ENCODE peak calls at places on chromosomes 2 and 18, in ten cellular contexts. Z is tibial artery; Q is CD4-positive, CD25-positive, alpha-beta regulatory T cell; N is naive thymus-derived CD4-positive, alpha-beta T cell; A is sciatic nerve; P is lower leg skin; B is HS-27A; D is upper lobe of right lung; I is RPMI7951; T is stimulated activated CD8-positive, alpha-beta memory T cell treated with anti-CD3 and anti-CD28 coated beads, Interleukin-12 subunit alpha, Interleukin-12 subunit beta, amount 100 ng/mL, for 4 hours. U is an unnamed sample.

GRCh38 chr2:69384618-69385081 is 2.4 kb downstream of the GFPT1 start:
- DNase-seq in Q (no peak), T (no peak), D (no peak), I (no peak), P (no peak), A (no peak), B (no peak), Z (no peak), N (no peak), U (no peak)

GRCh38 chr2:9594361-9595063 is 36.3 kb downstream of the YWHAQ start:
- DNase-seq in B (no peak), N (no peak), I (peak), T (no peak), A (no peak), Q (peak), Z (no peak), D (no peak), P (peak), U (peak)

GRCh38 chr2:96801464-96802280 is 14.4 kb upstream of the CNNM3 start:
- DNase-seq in Z (no peak), Q (no peak), T (no peak), I (no peak), N (no peak), A (no peak), B (no peak), D (no peak), P (no peak), U (no peak)

GRCh38 chr18:11668441-11669169 is 20.5 kb upstream of the GNAL start:
- DNase-seq in Q (no peak), P (no peak), I (no peak), D (no peak), B (no peak), T (no peak), Z (no peak), N (no peak), A (no peak), U (no peak)

GRCh38 chr2:206049387-206049786 is 36.6 kb downstream of the INO80D start:
- DNase-seq in I (no peak), N (no peak), B (no peak), P (no peak), D (no peak), T (no peak), Q (peak), Z (no peak), A (no peak), U (no peak)

GRCh38 chr2:46056541-46056940 is 240.7 kb upstream of the EPAS1 start:
- DNase-seq in A (no peak), I (no peak), N (no peak), P (no peak), Q (no peak), T (no peak), Z (no peak), D (no peak), B (no peak), U (no peak)

GRCh38 chr2:218398437-218399390 is 954 bp upstream of the CTDSP1 start:
- DNase-seq in T (peak), I (peak), P (peak), Q (peak), Z (peak), N (peak), A (peak), D (peak), B (no peak), U (no peak)

GRCh38 chr2:114421781-114422180 is 20.7 kb upstream of the DPP10 start:
- DNase-seq in I (no peak), N (no peak), Q (no peak), Z (no peak), B (no peak), A (no peak), D (no peak), T (no peak), P (no peak), U (no peak)

GRCh38 chr18:48772457-48772856 is 178.3 kb downstream of the SMAD7 start:
- DNase-seq in P (no peak), I (no peak), Q (no peak), D (no peak), A (no peak), B (no peak), Z (no peak), T (no peak), N (no peak), U (no peak)

GRCh38 chr2:172252154-172252553 is 149.5 kb upstream of the DLX2 start:
- DNase-seq in P (no peak), T (no peak), Z (no peak), Q (no peak), B (no peak), I (no peak), A (no peak), D (no peak), N (no peak), U (peak)

GRCh38 chr2:144405313-144405710 is 114.6 kb downstream of the ZEB2 start:
- DNase-seq in D (no peak), N (no peak), P (no peak), I (no peak), B (no peak), Q (no peak), Z (no peak), A (no peak), T (no peak), U (no peak)

GRCh38 chr2:178193823-178194599 is at the start of gene OSBPL6:
- DNase-seq in T (peak), B (no peak), I (peak), Z (peak), A (peak), P (peak), D (peak), Q (peak), N (peak), U (peak)

GRCh38 chr2:234081970-234082822 is 31.7 kb downstream of the SPP2 start:
- DNase-seq in Q (no peak), D (peak), Z (no peak), I (no peak), A (no peak), P (peak), B (no peak), N (no peak), T (no peak), U (no peak)

GRCh38 chr2:85151026-85151425 is 17.8 kb downstream of the TCF7L1 start:
- DNase-seq in I (no peak), N (no peak), Z (no peak), B (no peak), P (no peak), A (no peak), T (no peak), Q (no peak), D (no peak), U (no peak)

GRCh38 chr2:178455947-178456346 is 4.8 kb downstream of the PJVK start:
- DNase-seq in I (peak), B (no peak), D (no peak), A (no peak), Z (no peak), N (no peak), Q (no peak), T (no peak), P (no peak), U (peak)

GRCh38 chr2:234797566-234798250 is 154.1 kb upstream of the SH3BP4 start:
- DNase-seq in Z (no peak), A (no peak), P (no peak), N (no peak), T (no peak), I (no peak), B (no peak), D (no peak), Q (no peak), U (no peak)

GRCh38 chr2:99692785-99693184 is 203.0 kb upstream of the REV1 start:
- DNase-seq in T (no peak), I (no peak), B (no peak), N (no peak), P (no peak), Q (no peak), Z (no peak), D (no peak), A (no peak), U (no peak)

GRCh38 chr2:151302879-151303278 is 13.4 kb upstream of the NMI start:
- DNase-seq in T (no peak), Q (no peak), B (no peak), I (peak), Z (no peak), A (no peak), P (no peak), N (no peak), D (no peak), U (peak)

GRCh38 chr2:168694173-168694572 is 108.3 kb upstream of the NOSTRIN start:
- DNase-seq in N (no peak), A (no peak), I (no peak), Z (no peak), D (no peak), Q (no peak), T (no peak), P (no peak), B (no peak), U (no peak)

GRCh38 chr2:8457092-8457481 is 224.8 kb upstream of the ID2 start:
- DNase-seq in B (no peak), T (peak), N (no peak), Q (peak), P (no peak), Z (no peak), D (peak), A (no peak), I (no peak), U (no peak)